ENCODE peak calls at places on chromosomes 3 and 15, in nine cellular contexts. One of them, this sample, is unnamed.

GRCh38 chr3:73768594-73769308 is 144.0 kb upstream of the PDZRN3 start:
- DNase-seq in AG08396: peak; percentile 19
- DNase-seq in stimulated activated naive CD8-positive, alpha-beta T cell treated with anti-CD3 and anti-CD28 coated beads, Interleukin-15, amount 100 ng/mL, for 72 hours: no peak
- DNase-seq in stimulated activated CD4-positive, alpha-beta T cell treated with anti-CD3 and anti-CD28 coated beads, Interleukin-1b, Interleukin-23, amount 100 ng/mL, for 24 hours: no peak
- DNase-seq in KBM-7: no peak
- DNase-seq in H9: no peak
- DNase-seq in Calu3: no peak
- DNase-seq in WTC11: no peak
- DNase-seq in HCEC 1CT: no peak
- DNase-seq in this sample: no peak

GRCh38 chr3:139310474-139310933 is 33.3 kb upstream of the MRPS22 start:
- DNase-seq in Calu3: no peak
- DNase-seq in HCEC 1CT: peak; percentile 91
- DNase-seq in KBM-7: no peak
- DNase-seq in AG08396: peak; percentile 73
- DNase-seq in H9: no peak
- DNase-seq in stimulated activated naive CD8-positive, alpha-beta T cell treated with anti-CD3 and anti-CD28 coated beads, Interleukin-15, amount 100 ng/mL, for 72 hours: no peak
- DNase-seq in stimulated activated CD4-positive, alpha-beta T cell treated with anti-CD3 and anti-CD28 coated beads, Interleukin-1b, Interleukin-23, amount 100 ng/mL, for 24 hours: no peak
- DNase-seq in WTC11: no peak
- DNase-seq in this sample: no peak

GRCh38 chr3:171813897-171814460 is 3.7 kb upstream of the PLD1 start:
- DNase-seq in stimulated activated naive CD8-positive, alpha-beta T cell treated with anti-CD3 and anti-CD28 coated beads, Interleukin-15, amount 100 ng/mL, for 72 hours: peak; percentile 58
- DNase-seq in Calu3: no peak
- DNase-seq in WTC11: no peak
- DNase-seq in H9: no peak
- DNase-seq in HCEC 1CT: peak; percentile 20
- DNase-seq in KBM-7: peak; percentile 79
- DNase-seq in stimulated activated CD4-positive, alpha-beta T cell treated with anti-CD3 and anti-CD28 coated beads, Interleukin-1b, Interleukin-23, amount 100 ng/mL, for 24 hours: no peak
- DNase-seq in AG08396: no peak
- DNase-seq in this sample: no peak

GRCh38 chr3:185361920-185362319 is 1.0 kb upstream of the MAP3K13 start:
- DNase-seq in stimulated activated CD4-positive, alpha-beta T cell treated with anti-CD3 and anti-CD28 coated beads, Interleukin-1b, Interleukin-23, amount 100 ng/mL, for 24 hours: no peak
- DNase-seq in stimulated activated naive CD8-positive, alpha-beta T cell treated with anti-CD3 and anti-CD28 coated beads, Interleukin-15, amount 100 ng/mL, for 72 hours: no peak
- DNase-seq in Calu3: no peak
- DNase-seq in AG08396: peak; percentile 13
- DNase-seq in HCEC 1CT: peak; percentile 81
- DNase-seq in H9: no peak
- DNase-seq in KBM-7: no peak
- DNase-seq in WTC11: no peak
- DNase-seq in this sample: no peak

GRCh38 chr3:104588442-104588841 is 778.3 kb upstream of the ALCAM start:
- DNase-seq in H9: no peak
- DNase-seq in stimulated activated naive CD8-positive, alpha-beta T cell treated with anti-CD3 and anti-CD28 coated beads, Interleukin-15, amount 100 ng/mL, for 72 hours: no peak
- DNase-seq in KBM-7: no peak
- DNase-seq in WTC11: no peak
- DNase-seq in stimulated activated CD4-positive, alpha-beta T cell treated with anti-CD3 and anti-CD28 coated beads, Interleukin-1b, Interleukin-23, amount 100 ng/mL, for 24 hours: no peak
- DNase-seq in AG08396: no peak
- DNase-seq in Calu3: no peak
- DNase-seq in HCEC 1CT: no peak
- DNase-seq in this sample: no peak

GRCh38 chr3:109702252-109702651 is 364.9 kb upstream of the DPPA4 start:
- DNase-seq in AG08396: peak; percentile 12
- DNase-seq in H9: no peak
- DNase-seq in Calu3: peak; percentile 38
- DNase-seq in WTC11: no peak
- DNase-seq in stimulated activated CD4-positive, alpha-beta T cell treated with anti-CD3 and anti-CD28 coated beads, Interleukin-1b, Interleukin-23, amount 100 ng/mL, for 24 hours: no peak
- DNase-seq in KBM-7: no peak
- DNase-seq in stimulated activated naive CD8-positive, alpha-beta T cell treated with anti-CD3 and anti-CD28 coated beads, Interleukin-15, amount 100 ng/mL, for 72 hours: peak; percentile 55
- DNase-seq in HCEC 1CT: peak; percentile 11
- DNase-seq in this sample: no peak

GRCh38 chr3:87673132-87673531 is 385.7 kb downstream of the CGGBP1 start:
- DNase-seq in stimulated activated CD4-positive, alpha-beta T cell treated with anti-CD3 and anti-CD28 coated beads, Interleukin-1b, Interleukin-23, amount 100 ng/mL, for 24 hours: no peak
- DNase-seq in stimulated activated naive CD8-positive, alpha-beta T cell treated with anti-CD3 and anti-CD28 coated beads, Interleukin-15, amount 100 ng/mL, for 72 hours: no peak
- DNase-seq in Calu3: no peak
- DNase-seq in HCEC 1CT: no peak
- DNase-seq in AG08396: no peak
- DNase-seq in KBM-7: no peak
- DNase-seq in WTC11: no peak
- DNase-seq in H9: no peak
- DNase-seq in this sample: no peak

GRCh38 chr15:95715116-95715888 is 615.2 kb upstream of the NR2F2 start:
- DNase-seq in WTC11: no peak
- DNase-seq in HCEC 1CT: peak; percentile 6
- DNase-seq in H9: no peak
- DNase-seq in KBM-7: no peak
- DNase-seq in stimulated activated naive CD8-positive, alpha-beta T cell treated with anti-CD3 and anti-CD28 coated beads, Interleukin-15, amount 100 ng/mL, for 72 hours: no peak
- DNase-seq in AG08396: no peak
- DNase-seq in stimulated activated CD4-positive, alpha-beta T cell treated with anti-CD3 and anti-CD28 coated beads, Interleukin-1b, Interleukin-23, amount 100 ng/mL, for 24 hours: no peak
- DNase-seq in Calu3: no peak
- DNase-seq in this sample: peak; percentile 75

GRCh38 chr3:65833761-65834505 is 204.8 kb downstream of the MAGI1 start:
- DNase-seq in stimulated activated CD4-positive, alpha-beta T cell treated with anti-CD3 and anti-CD28 coated beads, Interleukin-1b, Interleukin-23, amount 100 ng/mL, for 24 hours: no peak
- DNase-seq in H9: no peak
- DNase-seq in HCEC 1CT: peak; percentile 83
- DNase-seq in Calu3: no peak
- DNase-seq in KBM-7: no peak
- DNase-seq in AG08396: peak; percentile 25
- DNase-seq in stimulated activated naive CD8-positive, alpha-beta T cell treated with anti-CD3 and anti-CD28 coated beads, Interleukin-15, amount 100 ng/mL, for 72 hours: no peak
- DNase-seq in WTC11: no peak
- DNase-seq in this sample: no peak

GRCh38 chr3:112132975-112133448 is at the start of gene GCSAM:
- DNase-seq in WTC11: no peak
- DNase-seq in HCEC 1CT: no peak
- DNase-seq in stimulated activated naive CD8-positive, alpha-beta T cell treated with anti-CD3 and anti-CD28 coated beads, Interleukin-15, amount 100 ng/mL, for 72 hours: peak; percentile 83
- DNase-seq in stimulated activated CD4-positive, alpha-beta T cell treated with anti-CD3 and anti-CD28 coated beads, Interleukin-1b, Interleukin-23, amount 100 ng/mL, for 24 hours: peak; percentile 38
- DNase-seq in AG08396: no peak
- DNase-seq in H9: no peak
- DNase-seq in Calu3: no peak
- DNase-seq in KBM-7: peak; percentile 69
- DNase-seq in this sample: no peak

GRCh38 chr3:172056416-172056815 is 17.0 kb downstream of the FNDC3B start:
- DNase-seq in HCEC 1CT: no peak
- DNase-seq in WTC11: no peak
- DNase-seq in stimulated activated CD4-positive, alpha-beta T cell treated with anti-CD3 and anti-CD28 coated beads, Interleukin-1b, Interleukin-23, amount 100 ng/mL, for 24 hours: no peak
- DNase-seq in Calu3: no peak
- DNase-seq in H9: no peak
- DNase-seq in AG08396: no peak
- DNase-seq in KBM-7: no peak
- DNase-seq in stimulated activated naive CD8-positive, alpha-beta T cell treated with anti-CD3 and anti-CD28 coated beads, Interleukin-15, amount 100 ng/mL, for 72 hours: no peak
- DNase-seq in this sample: no peak

GRCh38 chr3:50572158-50572557 is 2.8 kb downstream of the HEMK1 start:
- DNase-seq in H9: peak; percentile 75
- DNase-seq in stimulated activated CD4-positive, alpha-beta T cell treated with anti-CD3 and anti-CD28 coated beads, Interleukin-1b, Interleukin-23, amount 100 ng/mL, for 24 hours: peak; percentile 80
- DNase-seq in WTC11: peak; percentile 76
- DNase-seq in KBM-7: peak; percentile 91
- DNase-seq in AG08396: peak; percentile 80
- DNase-seq in stimulated activated naive CD8-positive, alpha-beta T cell treated with anti-CD3 and anti-CD28 coated beads, Interleukin-15, amount 100 ng/mL, for 72 hours: peak; percentile 88
- DNase-seq in HCEC 1CT: peak; percentile 57
- DNase-seq in Calu3: peak; percentile 79
- DNase-seq in this sample: peak; percentile 71

GRCh38 chr3:143036557-143036956 is 35.2 kb downstream of the U2SURP start:
- DNase-seq in stimulated activated naive CD8-positive, alpha-beta T cell treated with anti-CD3 and anti-CD28 coated beads, Interleukin-15, amount 100 ng/mL, for 72 hours: no peak
- DNase-seq in KBM-7: no peak
- DNase-seq in AG08396: no peak
- DNase-seq in WTC11: no peak
- DNase-seq in stimulated activated CD4-positive, alpha-beta T cell treated with anti-CD3 and anti-CD28 coated beads, Interleukin-1b, Interleukin-23, amount 100 ng/mL, for 24 hours: no peak
- DNase-seq in H9: no peak
- DNase-seq in Calu3: no peak
- DNase-seq in HCEC 1CT: no peak
- DNase-seq in this sample: no peak

GRCh38 chr3:195914648-195915473 is 6.5 kb upstream of the TNK2 start:
- DNase-seq in Calu3: peak; percentile 96
- DNase-seq in KBM-7: peak; percentile 88
- DNase-seq in stimulated activated CD4-positive, alpha-beta T cell treated with anti-CD3 and anti-CD28 coated beads, Interleukin-1b, Interleukin-23, amount 100 ng/mL, for 24 hours: peak; percentile 94
- DNase-seq in H9: peak; percentile 99
- DNase-seq in stimulated activated naive CD8-positive, alpha-beta T cell treated with anti-CD3 and anti-CD28 coated beads, Interleukin-15, amount 100 ng/mL, for 72 hours: peak; percentile 95
- DNase-seq in WTC11: peak; percentile 96
- DNase-seq in AG08396: peak; percentile 96
- DNase-seq in HCEC 1CT: peak; percentile 95
- DNase-seq in this sample: peak; percentile 78

GRCh38 chr15:42704492-42704926 is 32.4 kb downstream of the CDAN1 start:
- DNase-seq in Calu3: peak; percentile 59
- DNase-seq in HCEC 1CT: peak; percentile 52
- DNase-seq in WTC11: peak; percentile 80
- DNase-seq in stimulated activated naive CD8-positive, alpha-beta T cell treated with anti-CD3 and anti-CD28 coated beads, Interleukin-15, amount 100 ng/mL, for 72 hours: peak; percentile 65
- DNase-seq in stimulated activated CD4-positive, alpha-beta T cell treated with anti-CD3 and anti-CD28 coated beads, Interleukin-1b, Interleukin-23, amount 100 ng/mL, for 24 hours: peak; percentile 26
- DNase-seq in AG08396: peak; percentile 78
- DNase-seq in KBM-7: peak; percentile 68
- DNase-seq in H9: peak; percentile 74
- DNase-seq in this sample: peak; percentile 74

GRCh38 chr3:136955813-136956212 is 2.0 kb upstream of the IL20RB start:
- DNase-seq in stimulated activated CD4-positive, alpha-beta T cell treated with anti-CD3 and anti-CD28 coated beads, Interleukin-1b, Interleukin-23, amount 100 ng/mL, for 24 hours: no peak
- DNase-seq in HCEC 1CT: peak; percentile 98
- DNase-seq in KBM-7: no peak
- DNase-seq in AG08396: peak; percentile 76
- DNase-seq in WTC11: no peak
- DNase-seq in H9: no peak
- DNase-seq in Calu3: peak; percentile 79
- DNase-seq in stimulated activated naive CD8-positive, alpha-beta T cell treated with anti-CD3 and anti-CD28 coated beads, Interleukin-15, amount 100 ng/mL, for 72 hours: no peak
- DNase-seq in this sample: no peak

GRCh38 chr15:71743861-71744382 is 66.4 kb upstream of the NR2E3 start:
- DNase-seq in KBM-7: peak; percentile 76
- DNase-seq in HCEC 1CT: peak; percentile 53
- DNase-seq in H9: no peak
- DNase-seq in Calu3: peak; percentile 77
- DNase-seq in stimulated activated CD4-positive, alpha-beta T cell treated with anti-CD3 and anti-CD28 coated beads, Interleukin-1b, Interleukin-23, amount 100 ng/mL, for 24 hours: peak; percentile 26
- DNase-seq in WTC11: peak; percentile 46
- DNase-seq in stimulated activated naive CD8-positive, alpha-beta T cell treated with anti-CD3 and anti-CD28 coated beads, Interleukin-15, amount 100 ng/mL, for 72 hours: peak; percentile 25
- DNase-seq in AG08396: peak; percentile 56
- DNase-seq in this sample: peak; percentile 64

GRCh38 chr3:97974996-97975395 is 2.8 kb upstream of the RIOX2 start:
- DNase-seq in AG08396: no peak
- DNase-seq in WTC11: no peak
- DNase-seq in HCEC 1CT: no peak
- DNase-seq in KBM-7: no peak
- DNase-seq in stimulated activated naive CD8-positive, alpha-beta T cell treated with anti-CD3 and anti-CD28 coated beads, Interleukin-15, amount 100 ng/mL, for 72 hours: no peak
- DNase-seq in stimulated activated CD4-positive, alpha-beta T cell treated with anti-CD3 and anti-CD28 coated beads, Interleukin-1b, Interleukin-23, amount 100 ng/mL, for 24 hours: no peak
- DNase-seq in H9: no peak
- DNase-seq in Calu3: no peak
- DNase-seq in this sample: no peak

GRCh38 chr3:102181202-102181920 is 253.5 kb upstream of the ZPLD1 start:
- DNase-seq in H9: no peak
- DNase-seq in stimulated activated CD4-positive, alpha-beta T cell treated with anti-CD3 and anti-CD28 coated beads, Interleukin-1b, Interleukin-23, amount 100 ng/mL, for 24 hours: no peak
- DNase-seq in AG08396: peak; percentile 41
- DNase-seq in KBM-7: no peak
- DNase-seq in Calu3: no peak
- DNase-seq in stimulated activated naive CD8-positive, alpha-beta T cell treated with anti-CD3 and anti-CD28 coated beads, Interleukin-15, amount 100 ng/mL, for 72 hours: no peak
- DNase-seq in WTC11: no peak
- DNase-seq in HCEC 1CT: peak; percentile 52
- DNase-seq in this sample: no peak

GRCh38 chr3:172201990-172202318 is 162.6 kb downstream of the FNDC3B start:
- DNase-seq in KBM-7: no peak
- DNase-seq in WTC11: no peak
- DNase-seq in HCEC 1CT: peak; percentile 94
- DNase-seq in stimulated activated naive CD8-positive, alpha-beta T cell treated with anti-CD3 and anti-CD28 coated beads, Interleukin-15, amount 100 ng/mL, for 72 hours: no peak
- DNase-seq in stimulated activated CD4-positive, alpha-beta T cell treated with anti-CD3 and anti-CD28 coated beads, Interleukin-1b, Interleukin-23, amount 100 ng/mL, for 24 hours: no peak
- DNase-seq in H9: no peak
- DNase-seq in AG08396: peak; percentile 43
- DNase-seq in Calu3: no peak
- DNase-seq in this sample: no peak

GRCh38 chr3:23489338-23490158 is 286.4 kb downstream of the UBE2E2 start:
- DNase-seq in stimulated activated CD4-positive, alpha-beta T cell treated with anti-CD3 and anti-CD28 coated beads, Interleukin-1b, Interleukin-23, amount 100 ng/mL, for 24 hours: no peak
- DNase-seq in H9: no peak
- DNase-seq in AG08396: no peak
- DNase-seq in Calu3: no peak
- DNase-seq in HCEC 1CT: peak; percentile 49
- DNase-seq in KBM-7: no peak
- DNase-seq in WTC11: no peak
- DNase-seq in stimulated activated naive CD8-positive, alpha-beta T cell treated with anti-CD3 and anti-CD28 coated beads, Interleukin-15, amount 100 ng/mL, for 72 hours: no peak
- DNase-seq in this sample: no peak

GRCh38 chr3:70947584-70947983 is 635.1 kb upstream of the MDFIC2 start:
- DNase-seq in stimulated activated naive CD8-positive, alpha-beta T cell treated with anti-CD3 and anti-CD28 coated beads, Interleukin-15, amount 100 ng/mL, for 72 hours: no peak
- DNase-seq in H9: no peak
- DNase-seq in stimulated activated CD4-positive, alpha-beta T cell treated with anti-CD3 and anti-CD28 coated beads, Interleukin-1b, Interleukin-23, amount 100 ng/mL, for 24 hours: no peak
- DNase-seq in WTC11: no peak
- DNase-seq in HCEC 1CT: no peak
- DNase-seq in KBM-7: no peak
- DNase-seq in Calu3: no peak
- DNase-seq in AG08396: no peak
- DNase-seq in this sample: no peak

This sample was measured in WERI-Rb-1.